ENCODE peak calls at places on chromosomes 4 and X, in seven cellular contexts. B, Q, W, S, I, U and C are unnamed samples.
A peak's percentile ranks its signal among the peaks of the same experiment; 100 is the strongest.

GRCh38 chr4:36979494-36979893 is 265.0 kb upstream of the NWD2 start:
- ATAC-seq in B (no peak), Q (no peak), W (no peak), S (no peak), I (no peak), U (no peak), C (no peak)

GRCh38 chr4:169952236-169953088 is 73.7 kb downstream of the MFAP3L start:
- ATAC-seq in B (no peak), Q (peak; percentile 23), W (peak; percentile 80), S (peak; percentile 36), I (no peak), U (no peak), C (no peak)

GRCh38 chrX:117835034-117835433 is 281.6 kb downstream of the KLHL13 start:
- ATAC-seq in B (no peak), Q (no peak), W (no peak), S (no peak), I (no peak), U (no peak), C (no peak)

GRCh38 chrX:11770320-11770719 is 12.3 kb downstream of the MSL3 start:
- ATAC-seq in B (peak; percentile 36), Q (peak; percentile 83), W (peak; percentile 85), S (peak; percentile 92), I (peak; percentile 62), U (peak; percentile 66), C (peak; percentile 34)

GRCh38 chr4:12534684-12535083 is 949.5 kb downstream of the RAB28 start:
- ATAC-seq in B (no peak), Q (no peak), W (no peak), S (no peak), I (no peak), U (no peak), C (no peak)

GRCh38 chr4:16969696-16970135 is 71.3 kb upstream of the LDB2 start:
- ATAC-seq in B (peak; percentile 50), Q (no peak), W (no peak), S (no peak), I (peak; percentile 46), U (no peak), C (peak; percentile 93)

GRCh38 chr4:147793973-147794690 is 62.2 kb downstream of the ARHGAP10 start:
- ATAC-seq in B (peak; percentile 28), Q (no peak), W (peak; percentile 12), S (peak; percentile 65), I (no peak), U (no peak), C (no peak)

GRCh38 chrX:68490644-68491043 is 8.2 kb upstream of the YIPF6 start:
- ATAC-seq in B (peak; percentile 87), Q (peak; percentile 65), W (peak; percentile 82), S (peak; percentile 65), I (no peak), U (peak; percentile 34), C (no peak)

GRCh38 chrX:40867352-40867751 is 132.0 kb upstream of the MED14 start:
- ATAC-seq in B (peak; percentile 50), Q (no peak), W (no peak), S (peak; percentile 44), I (peak; percentile 63), U (no peak), C (peak; percentile 62)

GRCh38 chr4:155964016-155964891 is 10.6 kb upstream of the CTSO start:
- ATAC-seq in B (no peak), Q (no peak), W (no peak), S (no peak), I (peak; percentile 46), U (no peak), C (peak; percentile 53)

GRCh38 chrX:134247492-134247891 is 10.5 kb downstream of the CCDC160 start:
- ATAC-seq in B (no peak), Q (no peak), W (no peak), S (no peak), I (no peak), U (no peak), C (no peak)

GRCh38 chr4:37951465-37952352 is 8.5 kb upstream of the PTTG2 start:
- ATAC-seq in B (no peak), Q (peak; percentile 56), W (peak; percentile 75), S (peak; percentile 81), I (no peak), U (no peak), C (no peak)

GRCh38 chrX:107747596-107748161 is 27.9 kb downstream of the TSC22D3 start:
- ATAC-seq in B (peak; percentile 94), Q (peak; percentile 85), W (peak; percentile 85), S (peak; percentile 75), I (peak; percentile 81), U (no peak), C (peak; percentile 83)
- H3K27me3 ChIP-seq in B (no peaks in the 10 kb centered on the region), Q (no peaks in the 10 kb centered on the region), W (no peaks in the 10 kb centered on the region), S (no peaks in the 10 kb centered on the region), I (no peaks in the 10 kb centered on the region), U (no peaks in the 10 kb centered on the region), C (no peaks in the 10 kb centered on the region)

GRCh38 chr4:19987746-19988145 is 264.0 kb upstream of the SLIT2 start:
- ATAC-seq in B (peak; percentile 63), Q (no peak), W (no peak), S (no peak), I (no peak), U (no peak), C (no peak)

GRCh38 chr4:19982556-19982955 is 269.1 kb upstream of the SLIT2 start:
- ATAC-seq in B (peak; percentile 64), Q (no peak), W (no peak), S (no peak), I (no peak), U (no peak), C (no peak)

DNA sequence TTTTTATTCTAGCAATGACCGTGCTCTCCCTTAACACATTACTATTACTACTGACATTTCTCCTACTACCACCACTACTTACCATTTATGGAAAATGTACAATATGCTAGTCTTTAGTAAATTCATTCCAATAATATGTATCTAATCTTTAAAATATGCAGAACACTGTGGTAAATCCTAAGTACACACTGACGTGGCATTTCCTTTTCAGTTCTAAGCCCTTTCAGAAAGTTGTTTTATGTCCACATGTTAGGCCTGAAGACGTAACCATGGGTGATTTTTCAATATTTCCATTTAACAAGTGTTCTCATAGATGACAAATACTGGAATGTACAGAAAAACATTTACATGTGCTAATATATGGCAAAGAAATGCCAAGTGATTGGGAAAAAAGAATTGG is 268.6 kb upstream of the SLIT2 start:
- ATAC-seq in B (peak; percentile 91), Q (no peak), W (no peak), S (no peak), I (no peak), U (no peak), C (no peak)
- H3K4me3 ChIP-seq in B (no peak overlapping the region), Q (no peak overlapping the region), W (no peak overlapping the region), S (no peak overlapping the region), I (no peak overlapping the region), U (no peak overlapping the region), C (no peak overlapping the region)

DNA sequence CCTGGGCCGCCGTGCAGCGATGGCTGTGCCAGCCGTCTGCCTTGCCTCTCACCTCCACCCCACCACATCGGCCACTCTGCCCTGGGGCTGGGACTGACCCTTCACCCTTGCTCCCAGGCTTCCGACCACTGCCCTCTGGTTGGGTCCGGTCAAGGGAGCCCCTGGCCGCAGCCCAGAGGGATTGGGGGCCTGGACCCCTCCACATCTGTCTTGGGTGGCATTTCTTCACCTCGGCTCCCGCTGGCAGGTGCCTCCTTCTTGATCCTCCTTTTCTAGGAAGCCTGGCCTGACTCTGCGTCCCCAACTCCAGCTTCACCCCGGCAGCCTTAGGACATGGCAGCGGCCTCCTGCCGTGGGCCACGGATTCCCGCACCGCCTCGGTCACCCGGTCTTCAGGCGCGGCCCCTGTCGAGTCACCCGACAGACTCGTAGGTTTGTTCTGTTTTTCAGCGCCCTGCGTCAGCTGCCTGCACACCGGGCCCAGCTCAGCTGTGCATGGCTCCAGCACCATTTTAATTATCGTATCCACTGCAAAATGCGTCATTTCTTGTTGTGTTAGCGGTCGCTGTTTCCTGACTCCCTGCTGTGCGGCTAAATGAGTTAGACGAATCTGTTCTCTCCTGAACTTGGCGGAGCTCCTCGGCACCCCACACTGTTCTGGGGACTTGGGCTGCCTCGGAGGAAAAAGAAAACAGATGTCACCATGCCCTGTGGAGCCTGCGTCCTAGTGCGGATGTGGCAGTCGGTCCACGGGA is 124.0 kb downstream of the FAM53A start:
- ATAC-seq in B (no peak), Q (no peak), W (no peak), S (no peak), I (no peak), U (no peak), C (no peak)
- H3K27me3 ChIP-seq in B (peaks cover 24% of the 10 kb centered on the region), Q (peaks cover 69% of the 10 kb centered on the region), W (peaks cover 67% of the 10 kb centered on the region), S (peaks cover 4% of the 10 kb centered on the region), I (peaks cover 82% of the 10 kb centered on the region), U (no peaks in the 10 kb centered on the region), C (peaks cover 97% of the 10 kb centered on the region)

GRCh38 chr4:80393246-80393969 is 57.9 kb downstream of the CFAP299 start:
- ATAC-seq in B (peak; percentile 100), Q (no peak), W (no peak), S (no peak), I (no peak), U (no peak), C (no peak)

GRCh38 chr4:80390178-80390577 is 54.6 kb downstream of the CFAP299 start:
- ATAC-seq in B (no peak), Q (no peak), W (no peak), S (no peak), I (no peak), U (no peak), C (no peak)

GRCh38 chr4:80388284-80388607 is 52.7 kb downstream of the CFAP299 start:
- ATAC-seq in B (no peak), Q (no peak), W (no peak), S (no peak), I (no peak), U (no peak), C (peak; percentile 22)

GRCh38 chr4:80393970-80394250 is 58.4 kb downstream of the CFAP299 start:
- ATAC-seq in B (no peak), Q (no peak), W (no peak), S (no peak), I (no peak), U (no peak), C (no peak)
- H3K4me3 ChIP-seq in B (no peak overlapping the region), Q (no peak overlapping the region), W (no peak overlapping the region), S (no peak overlapping the region), I (no peak overlapping the region), U (no peak overlapping the region), C (no peak overlapping the region)

DNA sequence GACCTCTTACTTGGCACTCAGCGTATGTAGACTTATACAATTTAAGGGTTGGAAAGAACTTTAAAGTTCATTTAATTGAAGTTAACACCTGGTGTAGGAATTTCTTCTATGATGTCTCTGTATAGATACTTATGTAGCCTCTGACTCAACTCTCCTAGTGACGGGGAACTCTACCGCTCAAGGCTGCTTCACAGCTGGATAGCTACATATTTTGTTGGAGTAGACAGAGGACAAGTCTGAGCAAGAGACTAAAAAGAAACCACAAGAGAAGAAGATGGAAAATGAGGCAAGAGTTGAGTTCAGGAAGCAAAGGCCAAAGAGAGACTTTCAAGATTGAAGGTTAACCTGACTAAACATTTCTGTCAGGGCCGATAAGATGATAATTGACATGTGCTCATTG is 52.6 kb downstream of the GPR50 start:
- ATAC-seq in B (peak; percentile 84), Q (no peak), W (no peak), S (no peak), I (no peak), U (no peak), C (no peak)
- H3K27me3 ChIP-seq in B (no peaks in the 10 kb centered on the region), Q (no peaks in the 10 kb centered on the region), W (no peaks in the 10 kb centered on the region), S (no peaks in the 10 kb centered on the region), I (no peaks in the 10 kb centered on the region), U (no peaks in the 10 kb centered on the region), C (peaks cover 5% of the 10 kb centered on the region)

GRCh38 chrX:75155454-75155829 is 641 bp downstream of the ABCB7 start:
- ATAC-seq in B (peak; percentile 22), Q (peak; percentile 21), W (no peak), S (peak; percentile 41), I (no peak), U (no peak), C (no peak)
- H3K4me3 ChIP-seq in B (peak overlapping the region; percentile 70), Q (peak overlapping the region; percentile 70), W (peak overlapping the region; percentile 64), S (peak overlapping the region; percentile 38), I (peak overlapping the region; percentile 57), U (peak overlapping the region; percentile 95), C (peak overlapping the region; percentile 78)

GRCh38 chr4:40630335-40631021 is 814 bp upstream of the RBM47 start:
- ATAC-seq in B (peak; percentile 48), Q (peak; percentile 82), W (peak; percentile 81), S (peak; percentile 72), I (no peak), U (no peak), C (no peak)
- H3K27me3 ChIP-seq in B (no peaks in the 10 kb centered on the region), Q (no peaks in the 10 kb centered on the region), W (no peaks in the 10 kb centered on the region), S (no peaks in the 10 kb centered on the region), I (peaks cover 6% of the 10 kb centered on the region), U (peaks cover 23% of the 10 kb centered on the region), C (peaks cover 9% of the 10 kb centered on the region)